ENCODE peak calls at places on chromosomes 1 and 21, in nine cellular contexts. Q is hypothalamus, X is A549, D is M059J, I is non-pigmented ciliary epithelial cell, K is T-helper 2 cell, A is sigmoid colon, C is activated T-cell treated with anti-CD3 and anti-CD28 coated beads for 1 hour, B is G401. N is an unnamed sample.

GRCh38 chr1:214499732-214500131 is 51.7 kb downstream of the PTPN14 start:
- DNase-seq in Q (no peak), X (no peak), D (no peak), I (no peak), K (no peak), A (no peak), C (no peak), B (no peak), N (no peak)

GRCh38 chr1:28395181-28395580 is 25.6 kb downstream of the PHACTR4 start:
- DNase-seq in Q (no peak), X (peak; percentile 51), D (no peak), I (no peak), K (no peak), A (no peak), C (no peak), B (no peak), N (no peak)

GRCh38 chr1:228976316-228976715 is 241.0 kb downstream of the RHOU start:
- DNase-seq in Q (no peak), X (no peak), D (no peak), I (no peak), K (no peak), A (no peak), C (no peak), B (no peak), N (no peak)

GRCh38 chr1:182259963-182260362 is 131.6 kb downstream of the GLUL start:
- DNase-seq in Q (no peak), X (no peak), D (no peak), I (no peak), K (no peak), A (no peak), C (no peak), B (no peak), N (peak; percentile 39)

GRCh38 chr1:156508205-156508954 is 7.8 kb upstream of the MEF2D start:
- DNase-seq in Q (peak; percentile 61), X (no peak), D (peak; percentile 84), I (no peak), K (no peak), A (peak; percentile 95), C (no peak), B (no peak), N (no peak)

GRCh38 chr1:17112496-17113236 is 6.6 kb downstream of the PADI2 start:
- DNase-seq in Q (no peak), X (no peak), D (no peak), I (no peak), K (no peak), A (no peak), C (no peak), B (no peak), N (no peak)

GRCh38 chr1:228544021-228544850 is 57.1 kb downstream of the RNF187 start:
- DNase-seq in Q (no peak), X (no peak), D (no peak), I (no peak), K (no peak), A (no peak), C (no peak), B (no peak), N (no peak)

GRCh38 chr1:22916469-22916817 is 56.2 kb downstream of the LACTBL1 start:
- DNase-seq in Q (peak; percentile 44), X (no peak), D (no peak), I (no peak), K (no peak), A (no peak), C (no peak), B (peak; percentile 28), N (peak; percentile 13)

GRCh38 chr1:10980841-10981727 is 31.4 kb upstream of the TARDBP start:
- DNase-seq in Q (peak; percentile 85), X (no peak), D (peak; percentile 30), I (no peak), K (no peak), A (peak; percentile 79), C (no peak), B (no peak), N (no peak)

GRCh38 chr1:224594360-224594759 is 21.8 kb upstream of the CNIH3 start:
- DNase-seq in Q (no peak), X (no peak), D (no peak), I (no peak), K (no peak), A (no peak), C (no peak), B (no peak), N (no peak)

GRCh38 chr1:7300893-7301292 is 470.2 kb upstream of the VAMP3 start:
- DNase-seq in Q (no peak), X (peak; percentile 93), D (peak; percentile 98), I (peak; percentile 84), K (no peak), A (no peak), C (no peak), B (peak; percentile 57), N (no peak)

GRCh38 chr21:42524341-42525227 is 10.9 kb downstream of the SLC37A1 start:
- DNase-seq in Q (no peak), X (no peak), D (peak; percentile 81), I (no peak), K (no peak), A (peak; percentile 89), C (no peak), B (peak; percentile 89), N (no peak)

GRCh38 chr1:43824795-43825194 is 108.8 kb upstream of the ARTN start:
- DNase-seq in Q (no peak), X (no peak), D (no peak), I (no peak), K (no peak), A (no peak), C (no peak), B (no peak), N (no peak)

GRCh38 chr1:25030674-25031589 is 100.9 kb upstream of the RUNX3 start:
- DNase-seq in Q (no peak), X (no peak), D (peak; percentile 72), I (no peak), K (peak; percentile 39), A (no peak), C (peak; percentile 57), B (no peak), N (no peak)

GRCh38 chr1:87834941-87835340 is 506.3 kb downstream of the LMO4 start:
- DNase-seq in Q (no peak), X (no peak), D (peak; percentile 37), I (no peak), K (no peak), A (no peak), C (no peak), B (no peak), N (no peak)

GRCh38 chr1:119141020-119141424 is 569 bp upstream of the WARS2 start:
- DNase-seq in Q (no peak), X (peak; percentile 34), D (peak; percentile 41), I (no peak), K (peak; percentile 16), A (peak; percentile 67), C (no peak), B (peak; percentile 52), N (peak; percentile 66)

N was measured in DND-41.